ENCODE peak calls at places on chromosomes 12 and 14, in nine cellular contexts. O is COR-L47, H is T-helper 1 cell, E is right cardiac atrium, T is uterus, B is KBM-7, A is NCI-H2171 treated with DMSO at 0.1 percent for 48 hours, X is Caco-2, W is omental fat pad. Y is an unnamed sample.
A peak's percentile ranks its signal among the peaks of the same experiment; 100 is the strongest.

GRCh38 chr14:77523109-77523508 is 24.5 kb upstream of the ISM2 start:
- DNase-seq in X (no peak), T (no peak), H (no peak), W (no peak), O (no peak), E (no peak), B (no peak), A (no peak), Y (no peak)

GRCh38 chr12:79891506-79892162 is 43.3 kb downstream of the PPP1R12A start:
- DNase-seq in H (no peak), T (no peak), O (no peak), X (no peak), W (no peak), A (no peak), E (no peak), B (no peak), Y (no peak)

GRCh38 chr12:78888583-78888982 is 24.0 kb downstream of the SYT1 start:
- DNase-seq in X (no peak), B (peak; percentile 76), E (no peak), W (no peak), T (no peak), A (no peak), O (no peak), H (no peak), Y (no peak)

GRCh38 chr12:109999983-110000505 is 814 bp downstream of the ANKRD13A start:
- DNase-seq in H (no peak), O (no peak), X (peak; percentile 16), A (no peak), T (peak; percentile 29), B (peak; percentile 28), E (no peak), W (no peak), Y (no peak)

GRCh38 chr12:91680864-91681263 is 464.8 kb downstream of the BTG1 start:
- DNase-seq in T (no peak), E (no peak), B (no peak), W (no peak), X (no peak), A (no peak), H (no peak), O (no peak), Y (no peak)

GRCh38 chr12:82835217-82835616 is 148.5 kb downstream of the TMTC2 start:
- DNase-seq in O (no peak), T (no peak), B (no peak), W (no peak), A (no peak), E (no peak), X (no peak), H (no peak), Y (peak; percentile 33)

GRCh38 chr12:72432037-72432604 is 160.0 kb downstream of the TRHDE start:
- DNase-seq in H (no peak), E (no peak), A (no peak), B (no peak), W (no peak), O (no peak), X (peak; percentile 4), T (no peak), Y (no peak)

GRCh38 chr14:54877015-54877702 is 25.5 kb downstream of the GCH1 start:
- DNase-seq in E (no peak), H (no peak), B (no peak), A (no peak), T (no peak), W (no peak), X (no peak), O (no peak), Y (no peak)

GRCh38 chr14:47044841-47045240 is 393.3 kb upstream of the RPL10L start:
- DNase-seq in E (no peak), O (peak; percentile 0), B (no peak), T (no peak), A (no peak), H (no peak), W (no peak), X (peak; percentile 41), Y (no peak)

GRCh38 chr12:57583008-57583831 is 7.8 kb upstream of the PIP4K2C start:
- DNase-seq in A (peak; percentile 81), X (peak; percentile 83), O (peak; percentile 92), B (peak; percentile 85), W (peak; percentile 56), H (peak; percentile 65), E (peak; percentile 41), T (peak; percentile 58), Y (peak; percentile 75)

GRCh38 chr12:57179331-57180086 is 32.1 kb upstream of the LRP1-AS start:
- DNase-seq in T (no peak), O (no peak), E (no peak), A (no peak), H (no peak), X (no peak), W (no peak), B (no peak), Y (no peak)

GRCh38 chr12:129750426-129750825 is 153.4 kb downstream of the TMEM132D start:
- DNase-seq in X (no peak), W (no peak), O (no peak), H (no peak), E (no peak), T (no peak), A (no peak), B (no peak), Y (no peak)

GRCh38 chr12:106671840-106672239 is 89.0 kb downstream of the RFX4 start:
- DNase-seq in O (no peak), W (no peak), H (no peak), T (no peak), E (no peak), X (no peak), B (peak; percentile 4), A (no peak), Y (no peak)

GRCh38 chr14:74977164-74977900 is 21.9 kb upstream of the PGF start:
- DNase-seq in E (no peak), A (no peak), W (no peak), T (no peak), O (no peak), X (no peak), B (no peak), H (no peak), Y (no peak)

GRCh38 chr12:19757317-19757877 is 318.1 kb downstream of the AEBP2 start:
- DNase-seq in T (no peak), A (peak; percentile 45), B (peak; percentile 48), E (no peak), X (peak; percentile 23), H (no peak), O (no peak), W (no peak), Y (peak; percentile 31)

GRCh38 chr14:93010543-93011541 is 87.9 kb downstream of the CHGA start:
- DNase-seq in W (no peak), B (peak; percentile 14), H (no peak), A (no peak), O (peak; percentile 42), T (no peak), E (no peak), X (no peak), Y (no peak)

GRCh38 chr14:29453045-29453444 is 474.6 kb downstream of the PRKD1 start:
- DNase-seq in T (no peak), H (no peak), E (no peak), B (no peak), X (no peak), A (peak; percentile 35), W (no peak), O (no peak), Y (no peak)

GRCh38 chr12:3076730-3077571 is at the start of gene TSPAN9:
- DNase-seq in A (peak; percentile 63), T (peak; percentile 72), W (peak; percentile 44), O (no peak), X (peak; percentile 87), B (peak; percentile 50), H (peak; percentile 53), E (peak; percentile 83), Y (peak; percentile 55)

GRCh38 chr12:11821386-11821785 is 171.9 kb downstream of the ETV6 start:
- DNase-seq in X (no peak), O (no peak), T (no peak), B (no peak), W (no peak), E (no peak), H (no peak), A (no peak), Y (no peak)

GRCh38 chr12:64270411-64270810 is 48.3 kb upstream of the KICS2 start:
- DNase-seq in H (no peak), W (no peak), B (no peak), A (no peak), E (no peak), O (no peak), X (no peak), T (no peak), Y (no peak)

Y was measured in HFFc6.